ENCODE peak calls at places on chromosome 9, in nine cellular contexts. One of them, this sample, is unnamed.

GRCh38 chr9:121700165-121700830 is 48.9 kb downstream of the DAB2IP start:
- DNase-seq in adipocyte: peak; percentile 64
- DNase-seq in Kasumi-1: no peak
- DNase-seq in GM23248: peak; percentile 71
- DNase-seq in fibroblast of pulmonary artery: peak; percentile 51
- DNase-seq in SW480: no peak
- DNase-seq in activated CD4-positive, alpha-beta T cell treated with anti-CD3 and anti-CD28 coated beads for 24 hours: no peak
- DNase-seq in mucosa of descending colon: peak; percentile 78
- DNase-seq in stromal cell of bone marrow: peak; percentile 20
- DNase-seq in this sample: no peak

GRCh38 chr9:7105095-7105494 is 347.3 kb downstream of the KDM4C start:
- DNase-seq in stromal cell of bone marrow: no peak
- DNase-seq in Kasumi-1: no peak
- DNase-seq in adipocyte: no peak
- DNase-seq in GM23248: no peak
- DNase-seq in fibroblast of pulmonary artery: no peak
- DNase-seq in mucosa of descending colon: no peak
- DNase-seq in SW480: no peak
- DNase-seq in activated CD4-positive, alpha-beta T cell treated with anti-CD3 and anti-CD28 coated beads for 24 hours: no peak
- DNase-seq in this sample: no peak

GRCh38 chr9:132547436-132547835 is 35.0 kb upstream of the BARHL1 start:
- DNase-seq in fibroblast of pulmonary artery: no peak
- DNase-seq in activated CD4-positive, alpha-beta T cell treated with anti-CD3 and anti-CD28 coated beads for 24 hours: no peak
- DNase-seq in SW480: no peak
- DNase-seq in Kasumi-1: no peak
- DNase-seq in stromal cell of bone marrow: no peak
- DNase-seq in GM23248: no peak
- DNase-seq in adipocyte: no peak
- DNase-seq in mucosa of descending colon: no peak
- DNase-seq in this sample: no peak

GRCh38 chr9:126793686-126794417 is 11.0 kb upstream of the ZBTB43 start:
- DNase-seq in fibroblast of pulmonary artery: no peak
- DNase-seq in GM23248: no peak
- DNase-seq in Kasumi-1: no peak
- DNase-seq in activated CD4-positive, alpha-beta T cell treated with anti-CD3 and anti-CD28 coated beads for 24 hours: no peak
- DNase-seq in adipocyte: no peak
- DNase-seq in stromal cell of bone marrow: no peak
- DNase-seq in mucosa of descending colon: no peak
- DNase-seq in SW480: no peak
- DNase-seq in this sample: no peak

GRCh38 chr9:95037789-95038521 is 279.6 kb downstream of the FANCC start:
- DNase-seq in adipocyte: no peak
- DNase-seq in fibroblast of pulmonary artery: no peak
- DNase-seq in activated CD4-positive, alpha-beta T cell treated with anti-CD3 and anti-CD28 coated beads for 24 hours: no peak
- DNase-seq in GM23248: peak; percentile 21
- DNase-seq in stromal cell of bone marrow: no peak
- DNase-seq in Kasumi-1: no peak
- DNase-seq in SW480: no peak
- DNase-seq in mucosa of descending colon: no peak
- DNase-seq in this sample: no peak

GRCh38 chr9:136206602-136207333 is 1.8 kb upstream of the LHX3 start:
- DNase-seq in SW480: peak; percentile 35
- DNase-seq in fibroblast of pulmonary artery: no peak
- DNase-seq in activated CD4-positive, alpha-beta T cell treated with anti-CD3 and anti-CD28 coated beads for 24 hours: no peak
- DNase-seq in adipocyte: no peak
- DNase-seq in mucosa of descending colon: no peak
- DNase-seq in stromal cell of bone marrow: no peak
- DNase-seq in GM23248: no peak
- DNase-seq in Kasumi-1: no peak
- DNase-seq in this sample: no peak

GRCh38 chr9:73474625-73475024 is 323.0 kb downstream of the ANXA1 start:
- DNase-seq in fibroblast of pulmonary artery: no peak
- DNase-seq in GM23248: no peak
- DNase-seq in adipocyte: no peak
- DNase-seq in activated CD4-positive, alpha-beta T cell treated with anti-CD3 and anti-CD28 coated beads for 24 hours: no peak
- DNase-seq in Kasumi-1: no peak
- DNase-seq in SW480: no peak
- DNase-seq in mucosa of descending colon: no peak
- DNase-seq in stromal cell of bone marrow: no peak
- DNase-seq in this sample: no peak

GRCh38 chr9:121782514-121783110 is 131.2 kb downstream of the DAB2IP start:
- DNase-seq in mucosa of descending colon: no peak
- DNase-seq in activated CD4-positive, alpha-beta T cell treated with anti-CD3 and anti-CD28 coated beads for 24 hours: no peak
- DNase-seq in stromal cell of bone marrow: no peak
- DNase-seq in GM23248: no peak
- DNase-seq in SW480: no peak
- DNase-seq in fibroblast of pulmonary artery: no peak
- DNase-seq in adipocyte: no peak
- DNase-seq in Kasumi-1: no peak
- DNase-seq in this sample: no peak

GRCh38 chr9:19934301-19934868 is 145.5 kb upstream of the SLC24A2 start:
- DNase-seq in adipocyte: peak; percentile 56
- DNase-seq in activated CD4-positive, alpha-beta T cell treated with anti-CD3 and anti-CD28 coated beads for 24 hours: no peak
- DNase-seq in GM23248: peak; percentile 74
- DNase-seq in Kasumi-1: no peak
- DNase-seq in mucosa of descending colon: peak; percentile 42
- DNase-seq in fibroblast of pulmonary artery: peak; percentile 42
- DNase-seq in stromal cell of bone marrow: no peak
- DNase-seq in SW480: no peak
- DNase-seq in this sample: no peak

GRCh38 chr9:110532908-110533665 is 46.5 kb downstream of the SVEP1 start:
- DNase-seq in GM23248: peak; percentile 26
- DNase-seq in adipocyte: no peak
- DNase-seq in activated CD4-positive, alpha-beta T cell treated with anti-CD3 and anti-CD28 coated beads for 24 hours: no peak
- DNase-seq in SW480: no peak
- DNase-seq in mucosa of descending colon: no peak
- DNase-seq in stromal cell of bone marrow: no peak
- DNase-seq in Kasumi-1: no peak
- DNase-seq in fibroblast of pulmonary artery: no peak
- DNase-seq in this sample: no peak

GRCh38 chr9:35649431-35650340 is 1.0 kb downstream of the SIT1 start:
- DNase-seq in adipocyte: no peak
- DNase-seq in stromal cell of bone marrow: no peak
- DNase-seq in GM23248: peak; percentile 82
- DNase-seq in SW480: no peak
- DNase-seq in activated CD4-positive, alpha-beta T cell treated with anti-CD3 and anti-CD28 coated beads for 24 hours: no peak
- DNase-seq in fibroblast of pulmonary artery: peak; percentile 36
- DNase-seq in mucosa of descending colon: peak; percentile 64
- DNase-seq in Kasumi-1: peak; percentile 57
- DNase-seq in this sample: no peak

GRCh38 chr9:87878930-87879603 is 3.6 kb upstream of the SPATA31E1 start:
- DNase-seq in mucosa of descending colon: no peak
- DNase-seq in Kasumi-1: no peak
- DNase-seq in activated CD4-positive, alpha-beta T cell treated with anti-CD3 and anti-CD28 coated beads for 24 hours: no peak
- DNase-seq in GM23248: peak; percentile 85
- DNase-seq in adipocyte: peak; percentile 59
- DNase-seq in fibroblast of pulmonary artery: peak; percentile 77
- DNase-seq in stromal cell of bone marrow: peak; percentile 66
- DNase-seq in SW480: no peak
- DNase-seq in this sample: no peak

GRCh38 chr9:27125936-27126335 is 16.9 kb downstream of the TEK start:
- DNase-seq in mucosa of descending colon: no peak
- DNase-seq in activated CD4-positive, alpha-beta T cell treated with anti-CD3 and anti-CD28 coated beads for 24 hours: no peak
- DNase-seq in stromal cell of bone marrow: no peak
- DNase-seq in Kasumi-1: no peak
- DNase-seq in adipocyte: no peak
- DNase-seq in GM23248: no peak
- DNase-seq in fibroblast of pulmonary artery: peak; percentile 17
- DNase-seq in SW480: no peak
- DNase-seq in this sample: no peak

GRCh38 chr9:545480-545879 is 296.0 kb upstream of the DMRT1 start:
- DNase-seq in GM23248: peak; percentile 26
- DNase-seq in adipocyte: no peak
- DNase-seq in mucosa of descending colon: peak; percentile 43
- DNase-seq in fibroblast of pulmonary artery: peak; percentile 61
- DNase-seq in activated CD4-positive, alpha-beta T cell treated with anti-CD3 and anti-CD28 coated beads for 24 hours: no peak
- DNase-seq in stromal cell of bone marrow: no peak
- DNase-seq in SW480: no peak
- DNase-seq in Kasumi-1: no peak
- DNase-seq in this sample: no peak

GRCh38 chr9:86994231-86994630 is 46.9 kb upstream of the GAS1 start:
- DNase-seq in Kasumi-1: no peak
- DNase-seq in stromal cell of bone marrow: no peak
- DNase-seq in SW480: no peak
- DNase-seq in activated CD4-positive, alpha-beta T cell treated with anti-CD3 and anti-CD28 coated beads for 24 hours: no peak
- DNase-seq in adipocyte: peak; percentile 65
- DNase-seq in mucosa of descending colon: no peak
- DNase-seq in fibroblast of pulmonary artery: no peak
- DNase-seq in GM23248: no peak
- DNase-seq in this sample: no peak

This sample was measured in GM19239.